ENCODE peak calls at places on chromosomes 3 and 15, in five cellular contexts. B, C, H, U and F are unnamed samples. For H3K9me3 and H3K27me3, the result is how much of the 10 kb centered on the place peaks cover.

GRCh38 chr3:66393486-66394260 is 107.1 kb downstream of the LRIG1 start:
- DNase-seq in B (no peak), C (no peak), U (no peak), H (no peak), F (peak)

GRCh38 chr3:108099679-108100428 is 9.0 kb upstream of the CD47 start:
- DNase-seq in H (no peak), B (peak), U (no peak), C (peak), F (no peak)

GRCh38 chr15:36024066-36024465 is 478.1 kb upstream of the DPH6 start:
- DNase-seq in C (no peak), B (no peak), H (no peak), U (no peak), F (no peak)

GRCh38 chr15:66294157-66294931 is 976 bp downstream of the DIS3L start:
- DNase-seq in U (peak), B (peak), C (no peak), H (peak), F (peak)

GRCh38 chr3:34837848-34838741 is 801.2 kb upstream of the ARPP21 start:
- DNase-seq in B (no peak), H (no peak), C (no peak), U (no peak), F (no peak)

GRCh38 chr15:68789921-68790575 is 30.6 kb downstream of the ANP32A start:
- DNase-seq in C (no peak), B (no peak), U (no peak), H (no peak), F (peak)

GRCh38 chr3:112546216-112546759 is 15.5 kb downstream of the ATG3 start:
- DNase-seq in H (no peak), U (no peak), C (no peak), B (no peak), F (peak)

GRCh38 chr15:85760049-85760448 is 34.7 kb downstream of the KLHL25 start:
- DNase-seq in H (no peak), C (no peak), U (no peak), B (no peak), F (no peak)

GRCh38 chr3:116087431-116087830 is 357.9 kb downstream of the LSAMP start:
- DNase-seq in H (no peak), C (no peak), B (no peak), U (no peak), F (no peak)

GRCh38 chr3:108153451-108153981 is 62.7 kb upstream of the CD47 start:
- DNase-seq in B (peak), H (peak), U (peak), C (no peak), F (peak)

GRCh38 chr15:32716216-32716959 is 1.4 kb upstream of the GREM1 start:
- DNase-seq in C (no peak), H (no peak), B (no peak), U (no peak), F (no peak)

GRCh38 chr3:4416961-4417360 is 50.1 kb downstream of the SUMF1 start:
- DNase-seq in U (no peak), B (no peak), H (no peak), C (no peak), F (peak)

GRCh38 chr3:177144922-177145321 is 52.4 kb downstream of the TBL1XR1 start:
- DNase-seq in B (no peak), U (no peak), H (no peak), C (no peak), F (no peak)

GRCh38 chr3:52216585-52217408 is 8.6 kb downstream of the TLR9 start:
- DNase-seq in C (peak), U (no peak), B (peak), H (peak), F (no peak)

GRCh38 chr15:74365619-74366445 is 1.6 kb downstream of the CYP11A1 start:
- DNase-seq in C (peak), B (peak), H (no peak), U (no peak), F (peak)

GRCh38 chr3:31483776-31484175 is 48.9 kb upstream of the STT3B start:
- DNase-seq in C (no peak), H (no peak), B (no peak), U (no peak), F (no peak)

GRCh38 chr3:43371494-43371893 is 85.2 kb downstream of the SNRK start:
- DNase-seq in U (no peak), H (no peak), C (no peak), B (no peak), F (no peak)

GRCh38 chr3:11706604-11707003 is 62.9 kb upstream of the VGLL4 start:
- DNase-seq in B (no peak), C (no peak), H (no peak), U (no peak), F (no peak)

GRCh38 chr3:146559388-146559787 is 15.0 kb upstream of the PLSCR1 start:
- DNase-seq in U (no peak), B (no peak), H (no peak), C (no peak), F (no peak)
- H3K9me3 ChIP-seq in U (under half), B (under half), H (under half), C (under half), F (under half)

GRCh38 chr3:128466840-128467541 is at the start of gene DNAJB8:
- DNase-seq in H (no peak), B (no peak), U (no peak), C (no peak), F (no peak)
- H3K27me3 ChIP-seq in H (under half), B (under half), U (under half), C (under half), F (under half)

DNA sequence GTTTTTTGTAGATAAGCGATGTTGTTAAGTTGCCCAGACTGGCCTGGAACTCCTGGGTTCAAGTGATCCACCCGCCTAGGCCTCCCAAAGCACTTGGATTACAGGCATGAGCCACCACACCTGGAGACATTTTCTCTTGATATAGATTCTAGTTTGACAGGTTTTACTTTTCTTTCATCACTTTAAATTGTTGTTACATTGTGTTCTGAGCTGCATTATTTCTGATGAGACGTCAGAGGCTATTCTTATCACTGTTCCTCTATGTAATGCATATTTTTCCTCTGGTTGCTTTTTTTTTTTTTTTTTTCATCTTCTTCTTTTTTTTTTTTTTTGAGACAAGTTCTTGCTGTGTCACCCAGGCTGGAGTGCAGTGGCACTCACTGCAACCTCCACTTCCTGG is 41.2 kb downstream of the TRA2B start:
- DNase-seq in C (no peak), U (no peak), H (no peak), B (no peak), F (peak)
- H3K4me3 ChIP-seq in C (no peak), U (no peak), H (no peak), B (no peak), F (no peak)

DNA sequence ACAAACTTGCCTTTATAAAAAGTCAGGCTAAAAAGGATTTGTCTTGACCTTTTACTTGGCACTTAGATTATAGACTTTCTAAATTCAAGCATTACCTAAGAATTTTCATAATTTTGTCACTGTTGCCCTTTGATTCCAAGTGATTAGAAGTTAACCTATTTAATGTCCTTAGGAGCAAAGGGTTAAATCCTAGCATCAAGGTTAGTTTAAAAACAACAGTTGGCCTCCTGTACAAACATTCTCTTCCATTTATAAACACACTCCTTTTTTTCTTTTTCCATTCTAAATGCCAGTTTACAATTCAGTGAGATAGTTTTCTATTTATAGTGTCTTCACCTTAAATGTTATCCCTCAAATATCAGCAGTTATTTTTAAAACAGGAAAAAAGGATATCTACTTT is 18.4 kb upstream of the SPPL2A start:
- DNase-seq in U (no peak), B (no peak), H (no peak), C (no peak), F (no peak)
- H3K9me3 ChIP-seq in U (under half), B (under half), H (under half), C (under half), F (under half)

GRCh38 chr3:141629950-141630349 is 108.1 kb upstream of the RNF7 start:
- DNase-seq in U (no peak), B (no peak), H (no peak), C (no peak), F (no peak)
- H3K27me3 ChIP-seq in U (under half), B (under half), H (under half), C (under half), F (under half)

GRCh38 chr15:64383760-64384159 is 2.5 kb upstream of the PCLAF start:
- DNase-seq in C (no peak), B (no peak), H (no peak), U (no peak), F (no peak)

GRCh38 chr15:64381000-64381751 is at the start of gene PCLAF:
- DNase-seq in H (peak), B (peak), U (peak), C (peak), F (peak)

GRCh38 chr15:64379216-64379960 is 1.9 kb downstream of the PCLAF start:
- DNase-seq in C (no peak), H (no peak), B (no peak), U (peak), F (no peak)
- H3K4me3 ChIP-seq in C (no peak), H (no peak), B (no peak), U (peak), F (no peak)

DNA sequence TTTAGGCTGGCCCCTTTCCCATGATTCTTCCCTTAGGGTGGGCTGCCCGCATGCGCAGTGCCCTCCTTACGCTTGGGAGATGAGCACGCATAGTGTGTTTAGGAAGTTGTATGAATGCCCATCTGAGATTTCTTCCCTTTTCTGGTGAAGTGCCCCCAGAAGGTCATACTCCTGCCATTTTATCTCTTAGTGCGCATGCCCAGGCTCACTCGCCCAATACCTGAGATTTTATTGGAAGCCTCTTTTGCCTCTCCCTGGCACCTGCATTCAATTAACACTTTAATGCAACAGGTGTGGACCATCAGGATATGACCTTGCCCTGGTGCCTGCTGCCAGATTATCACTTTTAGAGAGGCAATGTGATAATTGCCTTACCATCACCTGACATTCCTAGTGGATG is 36.6 kb downstream of the MKRN3 start:
- DNase-seq in C (no peak), H (no peak), B (no peak), U (no peak), F (no peak)
- H3K9me3 ChIP-seq in C (under half), H (under half), B (under half), U (under half), F (under half)

GRCh38 chr3:64871237-64871636 is 183.4 kb upstream of the ADAMTS9 start:
- DNase-seq in U (no peak), H (no peak), B (no peak), C (no peak), F (no peak)
- H3K27me3 ChIP-seq in U (under half), H (under half), B (under half), C (under half), F (under half)